ENCODE peak calls at places on chromosomes 2 and 18, in five cellular contexts. One of them, this sample, is unnamed.

GRCh38 chr2:28956890-28957289 is 24.2 kb upstream of the TOGARAM2 start:
- DNase-seq in GF-D8: no peak
- DNase-seq in CD8-positive, alpha-beta memory T cell: no peak
- DNase-seq in AG10803: peak
- DNase-seq in brain microvascular endothelial cell: peak
- DNase-seq in this sample: no peak

GRCh38 chr2:75047907-75048625 is 89.6 kb downstream of the POLE4 start:
- DNase-seq in GF-D8: no peak
- DNase-seq in CD8-positive, alpha-beta memory T cell: no peak
- DNase-seq in AG10803: peak
- DNase-seq in brain microvascular endothelial cell: peak
- DNase-seq in this sample: peak

GRCh38 chr2:239892480-239893235 is 132.5 kb downstream of the NDUFA10 start:
- DNase-seq in GF-D8: no peak
- DNase-seq in CD8-positive, alpha-beta memory T cell: no peak
- DNase-seq in AG10803: no peak
- DNase-seq in brain microvascular endothelial cell: no peak
- DNase-seq in this sample: no peak

GRCh38 chr18:31992836-31993575 is 25.6 kb upstream of the RNF125 start:
- DNase-seq in GF-D8: no peak
- DNase-seq in CD8-positive, alpha-beta memory T cell: no peak
- DNase-seq in AG10803: peak
- DNase-seq in brain microvascular endothelial cell: peak
- DNase-seq in this sample: no peak

GRCh38 chr2:217433522-217433921 is 569.3 kb downstream of the TNS1 start:
- DNase-seq in GF-D8: no peak
- DNase-seq in CD8-positive, alpha-beta memory T cell: peak
- DNase-seq in AG10803: no peak
- DNase-seq in brain microvascular endothelial cell: no peak
- DNase-seq in this sample: no peak

GRCh38 chr2:156671706-156672105 is 235.5 kb downstream of the GPD2 start:
- DNase-seq in GF-D8: no peak
- DNase-seq in CD8-positive, alpha-beta memory T cell: no peak
- DNase-seq in AG10803: no peak
- DNase-seq in brain microvascular endothelial cell: no peak
- DNase-seq in this sample: no peak

GRCh38 chr2:214649440-214650205 is 159.9 kb downstream of the BARD1 start:
- DNase-seq in GF-D8: no peak
- DNase-seq in CD8-positive, alpha-beta memory T cell: no peak
- DNase-seq in AG10803: peak
- DNase-seq in brain microvascular endothelial cell: no peak
- DNase-seq in this sample: no peak

GRCh38 chr2:136214284-136214683 is 96.3 kb upstream of the CXCR4 start:
- DNase-seq in GF-D8: peak
- DNase-seq in CD8-positive, alpha-beta memory T cell: no peak
- DNase-seq in AG10803: no peak
- DNase-seq in brain microvascular endothelial cell: no peak
- DNase-seq in this sample: no peak

GRCh38 chr18:80133124-80133523 is 24.1 kb downstream of the ADNP2 start:
- DNase-seq in GF-D8: no peak
- DNase-seq in CD8-positive, alpha-beta memory T cell: no peak
- DNase-seq in AG10803: no peak
- DNase-seq in brain microvascular endothelial cell: no peak
- DNase-seq in this sample: no peak

GRCh38 chr18:43277164-43277600 is at the start of gene SYT4:
- DNase-seq in GF-D8: no peak
- DNase-seq in CD8-positive, alpha-beta memory T cell: no peak
- DNase-seq in AG10803: peak
- DNase-seq in brain microvascular endothelial cell: peak
- DNase-seq in this sample: peak

GRCh38 chr2:190359896-190360376 is 16.5 kb downstream of the INPP1 start:
- DNase-seq in GF-D8: no peak
- DNase-seq in CD8-positive, alpha-beta memory T cell: peak
- DNase-seq in AG10803: peak
- DNase-seq in brain microvascular endothelial cell: peak
- DNase-seq in this sample: peak

GRCh38 chr2:12928706-12929291 is 212.1 kb downstream of the TRIB2 start:
- DNase-seq in GF-D8: no peak
- DNase-seq in CD8-positive, alpha-beta memory T cell: no peak
- DNase-seq in AG10803: no peak
- DNase-seq in brain microvascular endothelial cell: no peak
- DNase-seq in this sample: no peak

GRCh38 chr18:67043276-67043675 is 439.4 kb upstream of the CDH19 start:
- DNase-seq in GF-D8: no peak
- DNase-seq in CD8-positive, alpha-beta memory T cell: no peak
- DNase-seq in AG10803: no peak
- DNase-seq in brain microvascular endothelial cell: no peak
- DNase-seq in this sample: no peak

GRCh38 chr2:7191927-7192326 is 274.7 kb downstream of the RNF144A start:
- DNase-seq in GF-D8: no peak
- DNase-seq in CD8-positive, alpha-beta memory T cell: no peak
- DNase-seq in AG10803: peak
- DNase-seq in brain microvascular endothelial cell: peak
- DNase-seq in this sample: peak

GRCh38 chr2:225182126-225182525 is 139.9 kb upstream of the DOCK10 start:
- DNase-seq in GF-D8: no peak
- DNase-seq in CD8-positive, alpha-beta memory T cell: no peak
- DNase-seq in AG10803: no peak
- DNase-seq in brain microvascular endothelial cell: no peak
- DNase-seq in this sample: no peak

This sample was measured in NCI-H226.